ENCODE peak calls at places on chromosomes 13 and 19, in four cellular contexts. Z is effector memory CD4-positive, alpha-beta T cell; H is fibroblast of lung; F is colonic mucosa. S is an unnamed sample. For H3K4me1, the result is how much of the 10 kb centered on the place peaks cover.

GRCh38 chr19:34120846-34121639 is 51.3 kb upstream of the LSM14A start:
- DNase-seq in Z (peak), H (peak), F (peak), S (peak)

GRCh38 chr13:31521466-31521865 is 217.9 kb upstream of the RXFP2 start:
- DNase-seq in Z (no peak), H (no peak), F (no peak), S (no peak)

GRCh38 chr13:51681037-51681678 is 96.9 kb downstream of the WDFY2 start:
- DNase-seq in Z (no peak), H (peak), F (no peak), S (no peak)

GRCh38 chr13:24280722-24281121 is 28.7 kb upstream of the C1QTNF9 start:
- DNase-seq in Z (no peak), H (no peak), F (no peak), S (no peak)

GRCh38 chr13:23953860-23954512 is 56.7 kb upstream of the C1QTNF9B start:
- DNase-seq in Z (no peak), H (no peak), F (no peak), S (no peak)

GRCh38 chr19:16620018-16620417 is 8.0 kb downstream of the MED26 start:
- DNase-seq in Z (no peak), H (no peak), F (no peak), S (no peak)

GRCh38 chr13:109862627-109863026 is 76.2 kb upstream of the IRS2 start:
- DNase-seq in Z (no peak), H (peak), F (no peak), S (no peak)

GRCh38 chr13:34647379-34647778 is 294.7 kb upstream of the NBEA start:
- DNase-seq in Z (no peak), H (no peak), F (no peak), S (no peak)

DNA sequence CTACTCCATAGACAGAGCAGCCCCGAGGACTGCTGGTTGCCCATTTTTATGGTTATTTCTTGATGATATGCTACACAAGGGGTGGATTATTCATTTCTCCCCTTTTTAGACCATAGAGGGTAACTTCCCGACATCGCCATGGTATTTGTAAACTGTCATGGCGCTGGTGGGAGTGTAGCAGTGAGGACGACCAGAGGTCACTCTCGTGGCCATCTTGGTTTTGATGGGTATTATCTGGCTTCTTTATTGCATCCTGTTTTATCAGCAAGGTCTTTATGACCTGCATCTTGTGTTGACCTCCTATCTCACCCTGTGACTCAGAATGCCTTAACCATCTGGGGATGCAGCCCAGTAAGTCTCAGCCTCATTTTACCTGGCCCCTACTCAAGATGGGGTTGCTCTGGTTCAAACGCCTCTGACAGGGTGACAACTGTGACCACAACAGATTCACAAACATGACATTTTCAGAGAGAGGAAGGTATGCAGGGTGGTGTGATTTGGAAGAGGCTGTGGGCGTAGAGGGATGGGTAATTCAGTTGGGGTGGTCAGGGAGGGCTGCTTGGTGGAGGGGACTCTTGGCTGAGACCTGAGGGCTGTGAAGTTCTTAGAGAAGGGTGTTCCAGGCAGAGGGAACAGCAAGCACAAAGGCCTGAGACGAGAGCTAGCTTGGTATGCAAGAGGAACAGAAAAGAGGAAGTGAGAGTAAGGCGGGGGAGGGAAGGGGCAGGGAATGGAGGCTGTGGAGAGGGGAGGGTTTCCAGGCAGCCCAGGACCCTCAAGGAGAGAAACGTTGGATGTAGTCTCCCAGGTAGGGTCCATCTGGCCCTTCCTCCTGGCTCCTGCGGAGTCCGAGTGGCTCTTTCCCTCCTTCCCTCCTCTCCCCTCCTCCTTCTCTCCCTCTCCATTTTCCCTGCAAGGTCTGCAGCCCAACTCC is 23.5 kb downstream of the FAM187B start:
- DNase-seq in Z (no peak), H (no peak), F (peak), S (no peak)
- H3K4me1 ChIP-seq in Z (under half), H (under half), F (under half), S (half or more)

DNA sequence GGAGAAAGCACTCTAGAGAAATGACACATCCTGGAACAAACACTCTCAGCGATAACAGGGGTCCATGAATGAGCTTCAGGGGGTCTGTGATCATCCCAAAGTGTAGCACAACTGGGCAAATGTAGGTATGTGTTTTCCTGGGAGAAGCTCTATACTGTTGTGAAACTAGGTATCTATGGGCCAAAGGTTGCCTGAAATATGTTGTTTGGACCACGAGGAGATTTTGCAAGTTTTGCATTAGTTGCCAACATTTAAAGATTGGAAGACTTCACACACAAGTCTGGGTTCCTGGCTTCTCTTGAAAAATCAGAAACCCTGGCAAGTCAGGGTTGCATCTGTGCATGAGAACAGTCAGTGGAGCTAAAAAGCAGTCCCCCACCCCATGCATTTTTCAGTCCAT is 26.7 kb upstream of the POU2F2 start:
- DNase-seq in Z (no peak), H (no peak), F (no peak), S (no peak)
- H3K4me1 ChIP-seq in Z (under half), H (under half), F (under half), S (under half)

GRCh38 chr19:8110931-8111330 is 38.5 kb downstream of the FBN3 start:
- DNase-seq in Z (no peak), H (no peak), F (no peak), S (no peak)

GRCh38 chr19:8111376-8111775 is 38.0 kb downstream of the FBN3 start:
- DNase-seq in Z (no peak), H (no peak), F (no peak), S (no peak)

GRCh38 chr19:8109455-8109854 is 39.9 kb downstream of the FBN3 start:
- DNase-seq in Z (no peak), H (no peak), F (no peak), S (no peak)

GRCh38 chr19:8108560-8109445 is 40.6 kb downstream of the FBN3 start:
- DNase-seq in Z (no peak), H (no peak), F (no peak), S (no peak)

GRCh38 chr19:8109890-8110662 is 39.3 kb downstream of the FBN3 start:
- DNase-seq in Z (no peak), H (no peak), F (no peak), S (no peak)
- H3K4me1 ChIP-seq in Z (under half), H (under half), F (under half), S (under half)

GRCh38 chr13:112702341-112702982 is 12.6 kb downstream of the ATP11A start:
- DNase-seq in Z (no peak), H (no peak), F (no peak), S (no peak)
- H3K4me1 ChIP-seq in Z (under half), H (under half), F (under half), S (under half)